ENCODE peak calls at places on chromosomes 6 and 20, in ten cellular contexts. V, W, T, R, M, K, P, G, D and Y are unnamed samples.
A peak's percentile ranks its signal among the peaks of the same experiment; 100 is the strongest.

GRCh38 chr20:63017076-63017825 is 10.5 kb upstream of the BHLHE23 start:
- DNase-seq in V (no peak), W (no peak), T (no peak), R (no peak), M (no peak), K (no peak), P (no peak), G (peak; percentile 37), D (no peak), Y (no peak)

GRCh38 chr20:58091810-58092209 is 136.6 kb downstream of the ANKRD60 start:
- DNase-seq in V (no peak), W (no peak), T (no peak), R (no peak), M (no peak), K (no peak), P (no peak), G (no peak), D (no peak), Y (no peak)

GRCh38 chr6:156028310-156029131 is 572.9 kb upstream of the NOX3 start:
- DNase-seq in V (no peak), W (no peak), T (no peak), R (no peak), M (no peak), K (no peak), P (peak; percentile 23), G (no peak), D (no peak), Y (no peak)

GRCh38 chr6:86192123-86192522 is 549.4 kb upstream of the SYNCRIP start:
- DNase-seq in V (no peak), W (no peak), T (no peak), R (no peak), M (peak; percentile 14), K (no peak), P (no peak), G (no peak), D (peak; percentile 43), Y (peak; percentile 0)

GRCh38 chr6:121884056-121884455 is 448.6 kb downstream of the GJA1 start:
- DNase-seq in V (no peak), W (peak; percentile 53), T (no peak), R (no peak), M (no peak), K (no peak), P (no peak), G (no peak), D (no peak), Y (no peak)

GRCh38 chr6:142542704-142543233 is 241.0 kb downstream of the ADGRG6 start:
- DNase-seq in V (peak; percentile 61), W (peak; percentile 79), T (peak; percentile 48), R (peak; percentile 54), M (no peak), K (no peak), P (peak; percentile 71), G (peak; percentile 52), D (no peak), Y (no peak)

GRCh38 chr20:34582911-34583310 is 24.4 kb downstream of the MAP1LC3A start:
- DNase-seq in V (peak; percentile 18), W (peak; percentile 34), T (no peak), R (no peak), M (no peak), K (no peak), P (no peak), G (no peak), D (no peak), Y (no peak)

GRCh38 chr6:4351857-4352669 is 216.7 kb upstream of the ECI2 start:
- DNase-seq in V (peak; percentile 69), W (peak; percentile 94), T (peak; percentile 70), R (peak; percentile 86), M (no peak), K (no peak), P (peak; percentile 86), G (peak; percentile 89), D (peak; percentile 30), Y (no peak)

GRCh38 chr6:117574198-117574597 is 28.1 kb downstream of the GOPC start:
- DNase-seq in V (no peak), W (no peak), T (no peak), R (no peak), M (no peak), K (no peak), P (no peak), G (no peak), D (no peak), Y (no peak)